ENCODE peak calls at places on chromosomes 1 and 21, in four cellular contexts. One of them, this sample, is unnamed.

GRCh38 chr1:38207275-38207674 is 160.7 kb upstream of the POU3F1 start:
- DNase-seq in neural progenitor cell: no peak
- DNase-seq in GM20000: no peak
- DNase-seq in left lung: no peak
- DNase-seq in this sample: no peak

GRCh38 chr1:206693029-206693428 is 8.3 kb downstream of the MAPKAPK2 start:
- DNase-seq in GM20000: no peak
- DNase-seq in left lung: peak; percentile 76
- DNase-seq in neural progenitor cell: no peak
- DNase-seq in this sample: no peak

GRCh38 chr1:20261095-20261494 is 29.6 kb upstream of the VWA5B1 start:
- DNase-seq in GM20000: no peak
- DNase-seq in left lung: no peak
- DNase-seq in neural progenitor cell: no peak
- DNase-seq in this sample: no peak

GRCh38 chr1:6384962-6385672 is 8.4 kb downstream of the ACOT7 start:
- DNase-seq in left lung: no peak
- DNase-seq in neural progenitor cell: no peak
- DNase-seq in GM20000: no peak
- DNase-seq in this sample: peak; percentile 35

GRCh38 chr1:153818876-153819275 is 43.7 kb downstream of the SLC27A3 start:
- DNase-seq in left lung: no peak
- DNase-seq in GM20000: no peak
- DNase-seq in neural progenitor cell: no peak
- DNase-seq in this sample: no peak

GRCh38 chr1:221271696-221272095 is 392.5 kb downstream of the HLX start:
- DNase-seq in GM20000: no peak
- DNase-seq in neural progenitor cell: no peak
- DNase-seq in left lung: no peak
- DNase-seq in this sample: no peak

GRCh38 chr1:23867542-23867952 is 543 bp downstream of the FUCA1 start:
- DNase-seq in left lung: no peak
- DNase-seq in GM20000: no peak
- DNase-seq in neural progenitor cell: no peak
- DNase-seq in this sample: peak; percentile 1

GRCh38 chr1:173187838-173188237 is 19.3 kb downstream of the TNFSF4 start:
- DNase-seq in GM20000: no peak
- DNase-seq in left lung: no peak
- DNase-seq in neural progenitor cell: no peak
- DNase-seq in this sample: no peak

GRCh38 chr1:47664356-47664755 is 226.5 kb downstream of the FOXD2 start:
- DNase-seq in GM20000: no peak
- DNase-seq in left lung: no peak
- DNase-seq in neural progenitor cell: no peak
- DNase-seq in this sample: no peak

GRCh38 chr1:168443899-168444298 is 99.9 kb downstream of the XCL2 start:
- DNase-seq in left lung: no peak
- DNase-seq in neural progenitor cell: no peak
- DNase-seq in GM20000: no peak
- DNase-seq in this sample: no peak

GRCh38 chr1:221228594-221228993 is 349.4 kb downstream of the HLX start:
- DNase-seq in left lung: no peak
- DNase-seq in neural progenitor cell: peak; percentile 33
- DNase-seq in GM20000: no peak
- DNase-seq in this sample: no peak

GRCh38 chr1:236773919-236774318 is 21.2 kb upstream of the MTR start:
- DNase-seq in neural progenitor cell: no peak
- DNase-seq in left lung: no peak
- DNase-seq in GM20000: no peak
- DNase-seq in this sample: no peak

GRCh38 chr1:225437710-225438437 is 10.0 kb upstream of the LBR start:
- DNase-seq in left lung: no peak
- DNase-seq in neural progenitor cell: peak; percentile 53
- DNase-seq in GM20000: no peak
- DNase-seq in this sample: peak; percentile 73

GRCh38 chr1:172321429-172321828 is 99.1 kb upstream of the C1orf105 start:
- DNase-seq in GM20000: no peak
- DNase-seq in left lung: no peak
- DNase-seq in neural progenitor cell: no peak
- DNase-seq in this sample: no peak

GRCh38 chr1:154350383-154350782 is 25.1 kb downstream of the ATP8B2 start:
- DNase-seq in neural progenitor cell: no peak
- DNase-seq in left lung: no peak
- DNase-seq in GM20000: peak; percentile 3
- DNase-seq in this sample: no peak

GRCh38 chr21:42574234-42575027 is 60.8 kb downstream of the SLC37A1 start:
- DNase-seq in neural progenitor cell: no peak
- DNase-seq in left lung: peak; percentile 57
- DNase-seq in GM20000: no peak
- DNase-seq in this sample: no peak

GRCh38 chr1:161506336-161507223 is 1.3 kb downstream of the FCGR2A start:
- DNase-seq in neural progenitor cell: no peak
- DNase-seq in GM20000: no peak
- DNase-seq in left lung: peak; percentile 86
- DNase-seq in this sample: peak; percentile 56

GRCh38 chr1:153608742-153609584 is 4.0 kb downstream of the S100A16 start:
- DNase-seq in GM20000: no peak
- DNase-seq in left lung: peak; percentile 89
- DNase-seq in neural progenitor cell: peak; percentile 77
- DNase-seq in this sample: peak; percentile 99

GRCh38 chr1:204989266-204990058 is 53.5 kb upstream of the CNTN2 start:
- DNase-seq in GM20000: peak; percentile 87
- DNase-seq in left lung: peak; percentile 87
- DNase-seq in neural progenitor cell: peak; percentile 90
- DNase-seq in this sample: peak; percentile 91
- TF ChIP-seq CTCF in GM20000: peak; percentile 97
- TF ChIP-seq CTCF in left lung: peak; percentile 89
- TF ChIP-seq CTCF in neural progenitor cell: peak; percentile 99
- TF ChIP-seq CTCF in this sample: peak; percentile 100

GRCh38 chr1:228031276-228031995 is 24.6 kb downstream of the WNT3A start:
- DNase-seq in left lung: no peak
- DNase-seq in neural progenitor cell: no peak
- DNase-seq in GM20000: no peak
- DNase-seq in this sample: no peak
- TF ChIP-seq CTCF in left lung: no peak
- TF ChIP-seq CTCF in neural progenitor cell: no peak
- TF ChIP-seq CTCF in GM20000: no peak
- TF ChIP-seq CTCF in this sample: no peak

DNA sequence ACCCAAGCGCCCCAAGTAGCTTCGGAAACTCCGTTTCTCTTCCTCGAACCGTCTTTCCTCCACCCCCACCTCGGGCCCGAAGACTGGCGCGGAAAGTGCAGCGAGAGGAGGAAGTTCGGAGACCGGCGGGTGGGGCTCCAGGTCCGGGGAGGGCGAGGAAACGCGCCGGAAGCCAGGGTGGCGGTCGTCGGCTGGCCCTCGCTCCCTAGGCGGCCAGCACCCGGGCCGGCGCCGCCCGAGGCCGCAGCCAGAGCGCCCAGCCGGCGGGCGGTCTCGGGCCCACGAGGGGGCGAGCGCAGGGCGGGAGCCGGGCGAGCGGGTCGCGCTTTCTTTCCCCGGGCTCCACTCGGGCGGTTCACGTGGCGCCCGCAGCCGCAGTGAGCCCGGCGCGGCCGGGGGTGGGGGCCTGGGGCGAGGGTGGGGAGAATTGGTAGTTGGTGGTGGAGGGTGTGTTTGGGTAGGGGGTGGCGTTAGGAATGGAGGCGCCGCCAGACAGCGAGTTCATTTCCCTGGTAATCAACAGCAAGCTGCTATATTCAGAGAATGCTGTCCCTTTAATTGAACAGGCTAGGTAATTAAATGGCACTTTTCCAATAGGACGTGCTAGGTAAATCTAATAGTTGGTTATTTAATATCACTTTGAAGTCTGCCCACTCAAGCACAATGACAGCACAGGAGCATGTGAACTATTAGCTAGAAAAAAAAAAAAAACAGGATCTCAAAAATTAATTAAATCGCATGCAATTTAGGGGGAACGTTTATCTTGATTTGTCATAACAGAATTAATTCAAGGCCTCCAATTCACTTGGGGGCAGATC is 6.7 kb downstream of the LMO4 start:
- DNase-seq in neural progenitor cell: peak; percentile 73
- DNase-seq in GM20000: peak; percentile 83
- DNase-seq in left lung: peak; percentile 96
- DNase-seq in this sample: peak; percentile 39
- TF ChIP-seq CTCF in neural progenitor cell: peak; percentile 13
- TF ChIP-seq CTCF in GM20000: peak; percentile 37
- TF ChIP-seq CTCF in left lung: no peak
- TF ChIP-seq CTCF in this sample: peak; percentile 33

DNA sequence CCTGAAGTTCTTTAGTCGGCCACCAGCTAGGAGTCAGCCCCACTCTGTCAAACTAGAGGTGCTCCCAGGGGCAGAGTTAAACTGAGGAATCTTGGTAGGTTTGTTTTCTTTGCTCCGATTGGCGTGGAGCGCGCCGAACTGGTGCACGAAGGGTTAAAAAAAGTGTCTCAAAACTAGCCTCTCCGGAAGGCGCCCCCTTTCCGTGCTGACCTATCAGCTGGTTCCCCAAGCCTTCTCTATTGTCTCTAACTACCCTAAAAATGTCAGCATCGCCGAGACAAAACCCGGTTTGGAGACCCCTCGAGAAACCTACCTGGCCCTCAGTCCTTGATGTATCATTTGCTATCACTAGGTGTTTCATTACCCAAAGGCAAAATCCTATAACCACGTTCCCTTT is 2.2 kb downstream of the TGFB2 start:
- DNase-seq in left lung: no peak
- DNase-seq in GM20000: no peak
- DNase-seq in neural progenitor cell: peak; percentile 46
- DNase-seq in this sample: peak; percentile 42
- TF ChIP-seq CTCF in left lung: no peak
- TF ChIP-seq CTCF in GM20000: no peak
- TF ChIP-seq CTCF in neural progenitor cell: peak; percentile 7
- TF ChIP-seq CTCF in this sample: peak; percentile 4

This sample was measured in MCF 10A.